ENCODE peak calls at places on chromosome 9, in eight cellular contexts. T is upper lobe of right lung, N is neuronal stem cell, H is lower lobe of right lung, B is adipocyte, E is sigmoid colon, G is transverse colon, S is cardiac muscle cell. O is an unnamed sample.

GRCh38 chr9:81410201-81410600 is 279.1 kb downstream of the TLE1 start:
- DNase-seq in B (peak; percentile 64), E (no peak), G (no peak), S (no peak), N (no peak), T (no peak), H (no peak), O (no peak)

GRCh38 chr9:122374885-122375420 is 4.1 kb downstream of the PTGS1 start:
- DNase-seq in B (peak; percentile 92), T (peak; percentile 73), N (no peak), H (peak; percentile 62), E (peak; percentile 95), G (peak; percentile 76), S (peak; percentile 48), O (peak; percentile 81)

GRCh38 chr9:72931897-72932296 is 21.0 kb downstream of the ALDH1A1 start:
- DNase-seq in B (no peak), G (no peak), N (no peak), H (no peak), S (no peak), T (no peak), E (no peak), O (no peak)

GRCh38 chr9:87497604-87498045 is at the start of gene DAPK1:
- DNase-seq in T (peak; percentile 92), H (peak; percentile 84), B (peak; percentile 84), N (peak; percentile 72), E (peak; percentile 83), S (peak; percentile 91), G (peak; percentile 72), O (peak; percentile 91)

GRCh38 chr9:129482521-129483466 is 138.1 kb downstream of the C9orf50 start:
- DNase-seq in B (peak; percentile 97), S (peak; percentile 91), H (peak; percentile 84), G (peak; percentile 85), E (peak; percentile 96), T (peak; percentile 91), N (peak; percentile 49), O (peak; percentile 95)

GRCh38 chr9:26483991-26484390 is 408.6 kb downstream of the CAAP1 start:
- DNase-seq in G (no peak), H (no peak), S (no peak), N (no peak), E (no peak), B (no peak), T (peak; percentile 46), O (no peak)

GRCh38 chr9:96618209-96619108 is 1.2 kb downstream of the CDC14B start:
- DNase-seq in S (peak; percentile 79), G (peak; percentile 46), B (peak; percentile 80), H (peak; percentile 50), N (no peak), E (peak; percentile 78), T (peak; percentile 69), O (peak; percentile 77)

GRCh38 chr9:6667633-6668280 is 22.2 kb upstream of the GLDC start:
- DNase-seq in N (no peak), E (no peak), T (no peak), H (no peak), B (peak; percentile 73), G (no peak), S (peak; percentile 44), O (no peak)

GRCh38 chr9:136255896-136256890 is 10.6 kb upstream of the QSOX2 start:
- DNase-seq in T (no peak), B (no peak), S (no peak), G (no peak), H (no peak), N (no peak), E (no peak), O (peak; percentile 58)

GRCh38 chr9:5364294-5364990 is 24.8 kb upstream of the RLN1 start:
- DNase-seq in B (peak; percentile 3), G (no peak), E (no peak), N (no peak), T (no peak), S (no peak), H (no peak), O (no peak)

GRCh38 chr9:78463750-78464149 is 166.8 kb downstream of the PSAT1 start:
- DNase-seq in B (no peak), T (no peak), G (no peak), H (no peak), N (no peak), E (no peak), S (no peak), O (no peak)

GRCh38 chr9:36985769-36986547 is 48.1 kb downstream of the PAX5 start:
- DNase-seq in B (peak; percentile 11), H (no peak), T (peak; percentile 33), G (no peak), S (no peak), N (no peak), E (no peak), O (no peak)

GRCh38 chr9:108188482-108188881 is 667.3 kb downstream of the ACTL7B start:
- DNase-seq in S (no peak), E (no peak), T (no peak), B (no peak), G (no peak), H (no peak), N (no peak), O (no peak)
- H3K9me3 ChIP-seq in S (no peaks in the 10 kb centered on the region), E (no peaks in the 10 kb centered on the region), T (no peaks in the 10 kb centered on the region), B (no peaks in the 10 kb centered on the region), G (no peaks in the 10 kb centered on the region), H (no peaks in the 10 kb centered on the region), N (no peaks in the 10 kb centered on the region), O (no peaks in the 10 kb centered on the region)

GRCh38 chr9:24293391-24293790 is 252.3 kb downstream of the IZUMO3 start:
- DNase-seq in H (no peak), N (no peak), B (no peak), T (no peak), E (no peak), G (no peak), S (peak; percentile 8), O (no peak)

GRCh38 chr9:24296124-24296523 is 249.6 kb downstream of the IZUMO3 start:
- DNase-seq in B (no peak), S (no peak), N (no peak), T (no peak), H (no peak), G (no peak), E (no peak), O (no peak)

DNA sequence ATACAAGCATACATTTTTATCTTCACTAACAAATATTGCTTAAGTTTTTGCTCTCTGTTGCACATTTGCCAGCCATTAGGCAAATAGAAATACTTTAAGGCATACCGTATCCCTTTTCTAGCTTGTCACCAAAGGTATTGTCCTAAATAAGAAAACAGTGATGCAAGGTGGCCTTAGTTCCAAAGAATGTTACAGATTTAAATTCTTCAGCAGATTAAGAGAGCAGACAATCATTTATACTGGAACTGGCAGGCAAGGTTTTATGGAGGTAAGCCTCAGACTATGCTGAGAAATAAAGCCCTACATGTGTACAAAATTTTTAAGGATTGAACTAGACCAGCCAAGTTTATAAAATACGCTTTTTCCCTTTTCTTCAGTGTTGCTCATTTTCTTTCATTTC is 247.8 kb downstream of the IZUMO3 start:
- DNase-seq in S (no peak), H (no peak), N (no peak), B (no peak), T (no peak), G (no peak), E (no peak), O (no peak)
- H3K9me3 ChIP-seq in S (no peaks in the 10 kb centered on the region), H (no peaks in the 10 kb centered on the region), N (no peaks in the 10 kb centered on the region), B (peaks cover 8% of the 10 kb centered on the region), T (peaks cover under 1% of the 10 kb centered on the region), G (no peaks in the 10 kb centered on the region), E (no peaks in the 10 kb centered on the region), O (no peaks in the 10 kb centered on the region)

GRCh38 chr9:138068601-138069035 is 191.0 kb downstream of the CACNA1B start:
- DNase-seq in E (peak; percentile 57), N (no peak), H (no peak), B (no peak), T (peak; percentile 54), S (no peak), G (no peak), O (peak; percentile 59)

GRCh38 chr9:138070815-138071214 is 193.2 kb downstream of the CACNA1B start:
- DNase-seq in B (no peak), G (no peak), H (no peak), S (no peak), N (no peak), T (peak; percentile 52), E (no peak), O (peak; percentile 54)

GRCh38 chr9:138071292-138071691 is 193.7 kb downstream of the CACNA1B start:
- DNase-seq in S (no peak), B (no peak), E (peak; percentile 38), G (no peak), N (no peak), T (peak; percentile 43), H (no peak), O (peak; percentile 22)

GRCh38 chr9:138071731-138072130 is 194.1 kb downstream of the CACNA1B start:
- DNase-seq in H (no peak), N (no peak), E (no peak), B (no peak), G (no peak), S (no peak), T (no peak), O (peak; percentile 40)

DNA sequence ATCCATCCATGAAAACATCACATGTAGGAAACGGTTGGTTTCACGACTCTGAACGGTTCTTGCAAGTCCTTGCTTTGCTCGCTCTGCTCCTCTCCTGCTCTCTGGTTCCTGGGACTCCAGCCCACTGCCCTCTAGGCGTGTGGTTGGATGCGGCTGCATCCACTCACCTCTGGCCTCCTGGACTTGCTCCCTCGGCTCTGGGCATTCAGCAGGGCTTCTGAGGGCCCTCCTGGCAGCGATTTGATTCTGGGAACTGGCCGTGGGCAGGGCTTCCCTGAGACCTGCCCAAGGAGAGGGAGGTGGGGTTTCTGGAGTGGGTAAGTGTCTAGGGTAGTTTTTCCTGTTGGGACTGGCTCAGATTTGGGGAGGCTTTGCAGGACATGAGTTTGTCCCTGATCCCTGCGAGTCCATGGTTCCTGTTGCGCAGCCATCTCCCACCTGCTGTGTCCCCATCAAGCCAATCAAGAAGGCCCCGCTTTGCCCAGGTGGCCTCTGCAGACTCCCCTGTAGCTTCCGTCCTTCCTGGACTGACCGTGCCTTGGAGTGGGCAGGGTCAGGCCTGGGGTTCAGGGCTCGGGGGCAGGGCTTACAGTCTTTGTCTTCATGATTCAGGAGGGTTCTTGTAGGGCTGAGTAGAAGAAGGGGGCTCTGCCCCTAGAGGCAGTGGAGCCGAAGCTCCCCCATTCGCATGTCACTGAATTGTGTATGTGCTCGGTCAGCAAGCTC is 192.3 kb downstream of the CACNA1B start:
- DNase-seq in H (no peak), S (no peak), G (no peak), N (no peak), B (no peak), E (no peak), T (peak; percentile 38), O (peak; percentile 41)
- H3K9me3 ChIP-seq in H (no peaks in the 10 kb centered on the region), S (no peaks in the 10 kb centered on the region), G (no peaks in the 10 kb centered on the region), N (no peaks in the 10 kb centered on the region), B (no peaks in the 10 kb centered on the region), E (no peaks in the 10 kb centered on the region), T (no peaks in the 10 kb centered on the region), O (no peaks in the 10 kb centered on the region)

DNA sequence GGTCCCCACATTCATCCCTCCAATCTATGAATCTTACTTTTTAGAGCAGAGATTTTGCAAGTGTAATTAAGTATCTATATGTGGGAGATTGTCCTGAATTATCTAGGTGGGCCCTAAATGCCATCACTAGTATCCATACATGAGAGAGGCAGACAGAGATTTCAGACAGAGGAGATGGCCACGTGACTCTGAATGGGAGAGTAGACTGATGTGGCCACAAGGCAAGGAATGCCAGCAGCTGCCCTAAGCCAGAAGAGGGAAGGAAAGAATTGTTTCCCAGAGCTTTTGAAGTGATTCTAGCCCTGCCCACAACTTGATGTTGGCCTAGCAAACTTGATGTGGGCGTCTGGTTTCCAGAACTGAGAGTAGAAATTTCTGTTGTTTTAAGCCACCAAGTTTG is 90.1 kb upstream of the PCAT7 start:
- DNase-seq in G (no peak), B (no peak), H (no peak), N (no peak), T (no peak), E (no peak), S (no peak), O (no peak)
- H3K9me3 ChIP-seq in G (peaks cover 5% of the 10 kb centered on the region), B (peaks cover 24% of the 10 kb centered on the region), H (peaks cover 25% of the 10 kb centered on the region), N (peaks cover 17% of the 10 kb centered on the region), T (peaks cover 21% of the 10 kb centered on the region), E (peaks cover 5% of the 10 kb centered on the region), S (no peaks in the 10 kb centered on the region), O (peaks cover 2% of the 10 kb centered on the region)

GRCh38 chr9:135216236-135216635 is 128.8 kb downstream of the OLFM1 start:
- DNase-seq in H (peak; percentile 32), S (no peak), N (no peak), T (peak; percentile 45), B (no peak), E (peak; percentile 44), G (no peak), O (peak; percentile 37)
- H3K9me3 ChIP-seq in H (peaks cover 5% of the 10 kb centered on the region), S (no peaks in the 10 kb centered on the region), N (no peaks in the 10 kb centered on the region), T (no peaks in the 10 kb centered on the region), B (peaks cover 4% of the 10 kb centered on the region), E (no peaks in the 10 kb centered on the region), G (no peaks in the 10 kb centered on the region), O (no peaks in the 10 kb centered on the region)